ENCODE peak calls at places on chromosomes 1 and 21, in eight cellular contexts. O is DMS153; C is stimulated activated CD4-positive, alpha-beta T cell treated with anti-CD3 and anti-CD28 coated beads, Interleukin-4, amount 100 ng/mL, for 4 hours; X is transverse colon; W is AG09319; A is ecto neural progenitor cell; V is stimulated activated CD8-positive, alpha-beta memory T cell treated with anti-CD3 and anti-CD28 coated beads, Interleukin-4, amount 100 ng/mL, for 1 hour; H is fibroblast of the conjunctiva. I is an unnamed sample.

GRCh38 chr1:106254748-106255147 is 801.7 kb upstream of the PRMT6 start:
- DNase-seq in O (no peak), C (no peak), X (no peak), W (no peak), A (no peak), V (no peak), H (no peak), I (no peak)

GRCh38 chr1:95926331-95926730 is 692.3 kb downstream of the RWDD3 start:
- DNase-seq in O (no peak), C (no peak), X (no peak), W (no peak), A (no peak), V (no peak), H (no peak), I (no peak)

GRCh38 chr21:28337319-28337718 is 655.4 kb downstream of the LTN1 start:
- DNase-seq in O (peak), C (no peak), X (no peak), W (peak), A (no peak), V (no peak), H (peak), I (no peak)

GRCh38 chr1:104163912-104164476 is 414.3 kb downstream of the AMY1C start:
- DNase-seq in O (no peak), C (no peak), X (no peak), W (no peak), A (no peak), V (no peak), H (no peak), I (no peak)

GRCh38 chr1:48775817-48776399 is 783 bp downstream of the BEND5 start:
- DNase-seq in O (no peak), C (no peak), X (no peak), W (no peak), A (no peak), V (no peak), H (no peak), I (no peak)

GRCh38 chr1:227934476-227935313 is 13.0 kb downstream of the WNT9A start:
- DNase-seq in O (no peak), C (peak), X (no peak), W (no peak), A (peak), V (no peak), H (peak), I (no peak)

GRCh38 chr1:204882479-204882878 is 11.8 kb downstream of the NFASC start:
- DNase-seq in O (peak), C (no peak), X (no peak), W (no peak), A (no peak), V (no peak), H (no peak), I (no peak)

GRCh38 chr1:1177452-1178206 is 3.9 kb downstream of the TTLL10 start:
- DNase-seq in O (no peak), C (no peak), X (no peak), W (no peak), A (peak), V (no peak), H (no peak), I (no peak)

GRCh38 chr1:109307363-109308021 is 681 bp upstream of the MYBPHL start:
- DNase-seq in O (peak), C (no peak), X (no peak), W (no peak), A (peak), V (no peak), H (no peak), I (no peak)

GRCh38 chr1:39406533-39407478 is 84.6 kb upstream of the BMP8A start:
- DNase-seq in O (no peak), C (no peak), X (no peak), W (no peak), A (no peak), V (no peak), H (no peak), I (no peak)

GRCh38 chr1:219990782-219991510 is 55.4 kb downstream of the EPRS1 start:
- DNase-seq in O (no peak), C (no peak), X (no peak), W (no peak), A (no peak), V (no peak), H (peak), I (peak)

GRCh38 chr1:153938996-153939395 is 7.5 kb downstream of the DENND4B start:
- DNase-seq in O (no peak), C (no peak), X (no peak), W (no peak), A (no peak), V (no peak), H (no peak), I (no peak)

GRCh38 chr1:229397762-229398161 is 36.1 kb downstream of the ACTA1 start:
- DNase-seq in O (no peak), C (no peak), X (no peak), W (no peak), A (no peak), V (no peak), H (no peak), I (no peak)

GRCh38 chr1:44829506-44830384 is 13.3 kb downstream of the PTCH2 start:
- DNase-seq in O (no peak), C (no peak), X (no peak), W (no peak), A (no peak), V (no peak), H (no peak), I (no peak)

GRCh38 chr1:233614173-233614742 is 352 bp downstream of the KCNK1 start:
- DNase-seq in O (peak), C (no peak), X (peak), W (peak), A (peak), V (no peak), H (no peak), I (peak)

GRCh38 chr1:150829751-150830150 is 21.7 kb upstream of the CTSK start:
- DNase-seq in O (no peak), C (no peak), X (no peak), W (no peak), A (no peak), V (no peak), H (no peak), I (no peak)

I was measured in erythroblast.